ENCODE peak calls at places on chromosomes 16 and 17, in ten cellular contexts. N is RPMI8226; J is AG09309; F is stimulated activated CD4-positive, alpha-beta T cell treated with anti-CD3 and anti-CD28 coated beads, Interleukin-15, amount 100 ng/mL, for 1 hour; T is T-helper 1 cell; D is GM04504; B is HFFc6; X is NCI-H1694; Y is right lobe of liver; U is nephron progenitor cell. G is an unnamed sample.

GRCh38 chr17:40727447-40728231 is 24.1 kb upstream of the KRT24 start:
- DNase-seq in U (no peak), J (peak; percentile 3), F (no peak), X (no peak), D (no peak), Y (no peak), T (no peak), B (no peak), N (no peak), G (no peak)

GRCh38 chr16:4811242-4811641 is 8.8 kb upstream of the ROGDI start:
- DNase-seq in X (no peak), J (no peak), B (no peak), N (no peak), F (no peak), T (no peak), Y (no peak), U (no peak), D (no peak), G (no peak)

GRCh38 chr17:57242148-57242547 is 14.2 kb upstream of the MSI2 start:
- DNase-seq in J (no peak), F (no peak), N (no peak), Y (no peak), X (peak; percentile 55), U (no peak), T (no peak), D (no peak), B (no peak), G (peak; percentile 8)

GRCh38 chr17:34081269-34081668 is 173.8 kb upstream of the CCL2 start:
- DNase-seq in Y (no peak), J (no peak), N (peak; percentile 13), D (no peak), T (no peak), B (no peak), X (peak; percentile 17), U (no peak), F (no peak), G (no peak)

GRCh38 chr17:81483862-81484194 is 28.8 kb downstream of the ACTG1 start:
- DNase-seq in J (no peak), F (no peak), N (no peak), Y (no peak), B (no peak), U (peak; percentile 48), D (no peak), T (no peak), X (no peak), G (no peak)

GRCh38 chr17:33200587-33200986 is 92.5 kb downstream of the ASIC2 start:
- DNase-seq in B (no peak), X (no peak), T (no peak), Y (no peak), F (no peak), U (no peak), N (no peak), D (no peak), J (no peak), G (peak; percentile 11)

GRCh38 chr17:692116-692515 is 22.5 kb downstream of the VPS53 start:
- DNase-seq in N (no peak), D (peak; percentile 71), F (no peak), Y (no peak), X (no peak), T (no peak), J (peak; percentile 89), U (no peak), B (peak; percentile 90), G (peak; percentile 71)

GRCh38 chr17:65020284-65020683 is 36.3 kb downstream of the GNA13 start:
- DNase-seq in D (peak; percentile 60), J (peak; percentile 82), F (no peak), Y (no peak), U (no peak), N (no peak), X (no peak), T (no peak), B (peak; percentile 77), G (no peak)

GRCh38 chr16:83447560-83447959 is 360.2 kb upstream of the HSBP1 start:
- DNase-seq in D (no peak), X (no peak), F (no peak), T (no peak), U (no peak), J (no peak), B (no peak), N (no peak), Y (no peak), G (no peak)

GRCh38 chr17:74415608-74416396 is 16.1 kb upstream of the GPRC5C start:
- DNase-seq in U (no peak), X (no peak), N (no peak), J (no peak), F (no peak), B (no peak), D (no peak), Y (no peak), T (no peak), G (no peak)

GRCh38 chr17:81959362-81960129 is 1.4 kb downstream of the NOTUM start:
- DNase-seq in Y (peak; percentile 84), J (no peak), D (no peak), X (no peak), B (no peak), N (peak; percentile 78), T (peak; percentile 80), F (peak; percentile 78), U (peak; percentile 82), G (no peak)

GRCh38 chr16:89408315-89408714 is 82.0 kb downstream of the ANKRD11 start:
- DNase-seq in D (no peak), F (no peak), T (no peak), Y (peak; percentile 85), U (no peak), J (no peak), X (no peak), B (no peak), N (no peak), G (no peak)

GRCh38 chr17:61385869-61386245 is 13.8 kb upstream of the TBX2 start:
- DNase-seq in B (no peak), F (no peak), N (no peak), U (no peak), X (no peak), Y (peak; percentile 11), T (no peak), J (no peak), D (no peak), G (no peak)

GRCh38 chr16:49857423-49858181 is 1.7 kb upstream of the ZNF423 start:
- DNase-seq in X (peak; percentile 54), D (no peak), U (peak; percentile 65), B (no peak), F (peak; percentile 16), Y (no peak), N (peak; percentile 91), T (no peak), J (no peak), G (peak; percentile 46)

GRCh38 chr16:58127634-58128033 is 1.5 kb downstream of the CFAP20 start:
- DNase-seq in U (no peak), B (peak; percentile 30), J (no peak), F (no peak), X (no peak), Y (no peak), D (no peak), N (no peak), T (no peak), G (no peak)

GRCh38 chr16:87608400-87608985 is 6.2 kb downstream of the JPH3 start:
- DNase-seq in U (peak; percentile 97), N (peak; percentile 67), F (no peak), B (peak; percentile 48), Y (no peak), J (no peak), X (no peak), T (no peak), D (peak; percentile 35), G (peak; percentile 64)

GRCh38 chr17:79082311-79083190 is 7.9 kb downstream of the ENGASE start:
- DNase-seq in F (peak; percentile 35), J (no peak), U (peak; percentile 73), B (no peak), Y (peak; percentile 62), T (peak; percentile 38), D (no peak), X (no peak), N (peak; percentile 39), G (no peak)

GRCh38 chr17:19306160-19307111 is 56.1 kb downstream of the B9D1 start:
- DNase-seq in Y (no peak), D (no peak), U (no peak), T (peak; percentile 19), N (peak; percentile 89), B (no peak), J (no peak), X (no peak), F (no peak), G (no peak)

GRCh38 chr17:48002208-48002919 is 31.5 kb downstream of the CDK5RAP3 start:
- DNase-seq in F (no peak), N (peak; percentile 18), Y (no peak), D (no peak), J (no peak), X (peak; percentile 47), B (peak; percentile 65), T (no peak), U (no peak), G (peak; percentile 64)

GRCh38 chr17:40121886-40122465 is at the start of gene MSL1:
- DNase-seq in X (no peak), Y (peak; percentile 92), T (peak; percentile 80), J (no peak), N (peak; percentile 84), B (peak; percentile 65), D (peak; percentile 67), F (peak; percentile 74), U (peak; percentile 92), G (peak; percentile 57)

GRCh38 chr16:74297296-74297665 is 667 bp downstream of the PSMD7 start:
- DNase-seq in B (no peak), X (no peak), D (no peak), T (no peak), Y (no peak), J (no peak), N (peak; percentile 39), F (no peak), U (peak; percentile 28), G (peak; percentile 39)

GRCh38 chr17:7557825-7558543 is 566 bp upstream of the TNFSF13 start:
- DNase-seq in T (no peak), Y (peak; percentile 93), B (no peak), N (peak; percentile 87), F (no peak), D (no peak), U (peak; percentile 47), X (no peak), J (peak; percentile 28), G (no peak)

GRCh38 chr17:34663714-34664113 is 84.3 kb downstream of the TMEM132E start:
- DNase-seq in B (no peak), X (no peak), T (no peak), N (no peak), D (no peak), U (no peak), Y (no peak), J (no peak), F (no peak), G (no peak)

GRCh38 chr17:82559779-82560642 is 40.5 kb downstream of the FOXK2 start:
- DNase-seq in X (no peak), Y (no peak), F (no peak), J (no peak), T (no peak), N (no peak), B (no peak), U (no peak), D (no peak), G (no peak)

GRCh38 chr16:3001316-3001715 is 11.4 kb upstream of the CLDN9 start:
- DNase-seq in U (no peak), N (no peak), Y (no peak), B (no peak), T (no peak), X (no peak), J (no peak), F (no peak), D (no peak), G (no peak)

GRCh38 chr17:50822550-50822949 is 12.8 kb upstream of the WFIKKN2 start:
- DNase-seq in T (no peak), B (no peak), D (no peak), J (no peak), F (no peak), N (no peak), U (no peak), Y (no peak), X (no peak), G (no peak)

GRCh38 chr16:68229431-68230175 is 6.3 kb downstream of the ESRP2 start:
- DNase-seq in F (no peak), T (no peak), X (peak; percentile 67), U (peak; percentile 59), N (peak; percentile 49), J (peak; percentile 29), B (peak; percentile 72), D (peak; percentile 47), Y (peak; percentile 53), G (peak; percentile 35)

GRCh38 chr17:39935896-39936295 is 8.4 kb downstream of the LRRC3C start:
- DNase-seq in J (no peak), N (no peak), F (no peak), Y (no peak), D (no peak), B (no peak), T (no peak), U (no peak), X (no peak), G (no peak)